ENCODE peak calls at places on chromosomes 12 and 14, in nine cellular contexts. O is activated naive CD4-positive, alpha-beta T cell treated with anti-CD3 and anti-CD28 coated beads, Interleukin-2, amount 50 U/mL, for 16 hours; C is body of pancreas; U is stimulated activated CD8-positive, alpha-beta memory T cell treated with anti-CD3 and anti-CD28 coated beads, Interleukin-7, amount 100 ng/mL, for 24 hours; L is activated CD8-positive, alpha-beta T cell treated with anti-CD3 and anti-CD28 coated beads for 36 hours; P is NCI-H2081; R is Right ventricle myocardium superior; Z is Karpas-422; T is HT-29. H is an unnamed sample.

GRCh38 chr14:33932526-33933292 is 18.2 kb downstream of the EGLN3 start:
- DNase-seq in T (no peak), L (no peak), Z (no peak), P (peak), O (no peak), C (no peak), R (no peak), U (no peak), H (no peak)

GRCh38 chr12:6953417-6954315 is 2.5 kb downstream of the PTPN6 start:
- DNase-seq in T (no peak), P (no peak), L (peak), U (peak), R (peak), O (peak), C (no peak), Z (peak), H (peak)

GRCh38 chr12:112978163-112979081 is at the start of gene OAS2:
- DNase-seq in Z (peak), P (no peak), T (peak), U (peak), R (peak), L (peak), O (peak), C (peak), H (peak)

GRCh38 chr12:22821985-22822384 is 197.0 kb downstream of the ETNK1 start:
- DNase-seq in U (no peak), C (no peak), Z (no peak), R (no peak), L (no peak), T (no peak), P (no peak), O (no peak), H (no peak)

GRCh38 chr12:88805692-88806091 is 225.4 kb upstream of the KITLG start:
- DNase-seq in R (no peak), L (no peak), O (no peak), U (no peak), C (no peak), T (no peak), P (no peak), Z (no peak), H (no peak)

GRCh38 chr14:100832311-100832960 is 6.5 kb downstream of the MEG3 start:
- DNase-seq in T (no peak), U (no peak), L (no peak), P (no peak), R (peak), O (no peak), Z (no peak), C (no peak), H (no peak)

GRCh38 chr12:124213606-124214347 is 81.1 kb upstream of the RFLNA start:
- DNase-seq in R (no peak), T (no peak), C (no peak), P (no peak), U (no peak), Z (no peak), O (no peak), L (no peak), H (no peak)

GRCh38 chr12:43112101-43112661 is 439.8 kb downstream of the ADAMTS20 start:
- DNase-seq in P (no peak), U (no peak), Z (no peak), R (no peak), O (no peak), L (no peak), C (no peak), T (no peak), H (no peak)

H was measured in NAMALWA.